ENCODE peak calls at places on chromosomes 11 and 22, in four cellular contexts. C, U, Q and Z are unnamed samples.

GRCh38 chr22:22941831-22942510 is 54.4 kb downstream of the IGLL5 start:
- DNase-seq in C (no peak), U (no peak), Q (peak; percentile 10), Z (no peak)

GRCh38 chr11:100739636-100740035 is 52.5 kb downstream of the ARHGAP42 start:
- DNase-seq in C (peak; percentile 99), U (no peak), Q (no peak), Z (peak; percentile 93)

GRCh38 chr11:36619502-36619901 is 21.5 kb upstream of the RAG2 start:
- DNase-seq in C (peak; percentile 10), Q (no peak), U (no peak), Z (peak; percentile 48)

GRCh38 chr11:28820296-28820989 is 712.3 kb downstream of the METTL15 start:
- DNase-seq in U (no peak), Q (no peak), C (peak; percentile 82), Z (no peak)

GRCh38 chr11:86938900-86939880 is 16.0 kb downstream of the FZD4 start:
- DNase-seq in U (peak; percentile 46), C (peak; percentile 80), Q (no peak), Z (no peak)

GRCh38 chr11:8080674-8081590 is at the start of gene TUB:
- DNase-seq in Q (no peak), C (no peak), U (peak; percentile 65), Z (no peak)

GRCh38 chr22:46079093-46079860 is 71.0 kb upstream of the PPARA start:
- DNase-seq in C (no peak), Q (peak; percentile 50), U (no peak), Z (no peak)

GRCh38 chr11:2555376-2555775 is 110.6 kb downstream of the KCNQ1 start:
- DNase-seq in C (no peak), U (no peak), Q (no peak), Z (no peak)

GRCh38 chr11:116376054-116376453 is 396.7 kb downstream of the BUD13 start:
- DNase-seq in C (no peak), U (no peak), Q (no peak), Z (no peak)

GRCh38 chr11:128732471-128733277 is 38.8 kb downstream of the FLI1 start:
- DNase-seq in Q (no peak), C (no peak), U (no peak), Z (no peak)

GRCh38 chr22:37675930-37676571 is 615 bp downstream of the LGALS1 start:
- DNase-seq in C (peak; percentile 27), U (no peak), Q (no peak), Z (no peak)

GRCh38 chr11:66559141-66559861 is 9.1 kb downstream of the CTSF start:
- DNase-seq in Q (no peak), U (no peak), C (no peak), Z (no peak)

GRCh38 chr22:26812731-26813130 is 155.3 kb downstream of the MIAT start:
- DNase-seq in Q (no peak), U (no peak), C (no peak), Z (no peak)

GRCh38 chr22:35590634-35591295 is 26.4 kb downstream of the MB start:
- DNase-seq in Q (no peak), C (no peak), U (no peak), Z (no peak)

GRCh38 chr22:37507731-37508130 is 11.5 kb downstream of the CARD10 start:
- DNase-seq in Q (no peak), C (no peak), U (no peak), Z (no peak)

GRCh38 chr11:104830080-104830479 is 68.2 kb downstream of the CASP12 start:
- DNase-seq in U (no peak), Q (no peak), C (peak; percentile 68), Z (peak; percentile 94)

GRCh38 chr11:69119170-69119569 is 36.6 kb upstream of the SMIM38 start:
- DNase-seq in Q (no peak), U (no peak), C (no peak), Z (no peak)

GRCh38 chr11:111923951-111924350 is 5.2 kb downstream of the C11orf52 start:
- DNase-seq in U (no peak), Q (no peak), C (no peak), Z (no peak)

GRCh38 chr11:81892770-81893635 is 840.7 kb downstream of the FAM181B start:
- DNase-seq in C (no peak), U (no peak), Q (no peak), Z (no peak)

GRCh38 chr22:29310863-29311339 is 4.5 kb downstream of the GAS2L1 start:
- DNase-seq in U (peak; percentile 91), C (peak; percentile 99), Q (peak; percentile 97), Z (peak; percentile 83)

GRCh38 chr11:104792861-104793260 is 105.4 kb downstream of the CASP12 start:
- DNase-seq in C (no peak), Q (no peak), U (no peak), Z (no peak)

GRCh38 chr22:23242473-23243001 is 62.2 kb downstream of the BCR start:
- DNase-seq in Q (no peak), C (peak; percentile 66), U (no peak), Z (no peak)

DNA sequence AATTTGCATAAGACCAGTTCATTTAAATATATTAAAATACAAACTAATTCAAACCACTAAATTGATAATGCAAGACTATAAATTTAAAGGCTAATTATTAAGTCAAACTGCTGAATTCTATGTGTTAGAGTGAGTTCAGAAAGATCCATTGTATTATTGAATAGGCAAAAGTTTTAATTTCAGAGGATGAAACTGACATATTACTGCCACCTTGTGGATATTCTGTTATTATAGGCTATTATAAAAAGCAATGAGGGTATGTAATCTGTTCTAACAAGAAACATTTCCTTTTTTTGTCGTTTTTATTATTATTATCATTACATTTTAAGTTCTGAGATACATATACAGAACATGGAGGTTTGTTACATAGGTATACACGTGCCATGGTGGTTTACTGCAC is 20.9 kb upstream of the NAALAD2 start:
- DNase-seq in U (no peak), Q (no peak), C (peak; percentile 26), Z (no peak)
- TF ChIP-seq CTCF in U (peak; percentile 40), Q (no peak), C (peak; percentile 40), Z (peak; percentile 31)

GRCh38 chr11:130068546-130068985 is 1.1 kb upstream of the APLP2 start:
- DNase-seq in U (no peak), Q (no peak), C (no peak), Z (no peak)
- TF ChIP-seq CTCF in U (no peak), Q (no peak), C (no peak), Z (peak; percentile 15)

DNA sequence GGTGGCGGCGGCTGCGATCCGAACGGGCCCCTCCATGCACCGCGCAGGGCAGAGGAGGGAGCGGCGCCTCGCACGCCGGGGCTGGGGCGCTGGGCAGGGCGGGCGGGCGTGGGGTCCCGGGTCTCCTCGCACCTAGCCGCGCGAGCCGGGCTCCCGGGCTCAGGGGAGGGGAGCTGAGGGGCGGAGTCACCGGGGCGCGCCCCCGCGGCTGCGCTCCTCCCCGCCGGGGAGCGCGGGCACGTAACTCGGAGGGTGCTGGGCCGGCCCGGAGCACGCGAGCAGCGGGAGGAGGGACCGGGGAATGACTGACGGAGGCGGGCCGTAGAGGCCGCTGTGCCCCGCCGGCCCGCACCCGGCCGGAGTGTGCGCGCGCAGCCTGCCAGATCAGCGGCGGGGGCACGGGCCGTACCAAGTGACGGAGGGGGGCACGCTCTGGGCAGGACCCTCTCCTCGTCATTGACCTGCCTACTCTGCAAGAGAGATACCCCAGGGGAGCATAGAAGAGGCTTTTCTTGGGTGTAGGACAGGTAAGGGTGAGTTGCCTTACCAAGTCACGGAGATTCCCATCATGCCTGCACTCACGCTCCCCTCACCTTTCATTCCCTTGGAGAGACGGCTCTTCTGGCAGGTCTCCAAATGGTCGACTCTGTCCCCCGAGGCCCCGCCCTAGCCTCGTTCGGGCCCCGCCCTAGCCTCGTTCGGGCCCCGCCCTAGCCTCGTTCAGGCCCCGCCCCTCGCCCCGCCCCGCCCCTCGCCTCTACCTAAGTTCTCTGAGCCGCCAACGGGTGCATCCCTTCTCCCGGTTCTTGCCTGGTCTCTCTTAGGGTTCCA is at the start of gene CDON:
- DNase-seq in C (peak; percentile 93), U (peak; percentile 95), Q (peak; percentile 93), Z (peak; percentile 73)
- TF ChIP-seq CTCF in C (no peak), U (no peak), Q (no peak), Z (no peak)

DNA sequence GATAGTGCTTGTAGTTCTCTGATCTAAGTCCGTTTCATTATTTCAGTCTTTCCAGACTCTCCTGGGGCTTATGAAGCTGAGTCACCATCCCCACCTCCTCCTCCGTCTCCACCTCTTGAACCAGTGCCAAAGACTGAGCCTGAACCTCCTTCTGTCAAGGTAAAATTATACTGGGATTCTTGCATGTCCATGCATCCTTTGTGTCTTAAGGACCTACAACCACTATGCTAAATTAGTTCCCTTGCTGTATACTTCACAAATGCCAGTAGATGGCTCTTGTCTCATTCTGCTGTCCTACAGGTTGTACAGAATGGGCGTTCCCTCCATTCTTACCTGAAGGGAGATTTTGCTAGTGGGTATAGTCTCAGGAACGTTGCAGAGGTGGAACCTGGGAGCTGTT is 42.2 kb downstream of the POLD3 start:
- DNase-seq in C (peak; percentile 75), U (peak; percentile 33), Q (no peak), Z (peak; percentile 50)
- TF ChIP-seq CTCF in C (peak; percentile 57), U (peak; percentile 61), Q (peak; percentile 34), Z (peak; percentile 51)